ENCODE peak calls at places on chromosomes 11 and 22, in five cellular contexts. One of them, this sample, is unnamed.

GRCh38 chr11:47393163-47394049 is 15.0 kb upstream of the SLC39A13 start:
- DNase-seq in foreskin melanocyte: no peak
- DNase-seq in T-helper 1 cell: no peak
- DNase-seq in aorta: peak
- DNase-seq in activated naive CD4-positive, alpha-beta T cell: no peak
- DNase-seq in this sample: no peak

GRCh38 chr11:115215694-115216615 is 288.3 kb downstream of the CADM1 start:
- DNase-seq in foreskin melanocyte: no peak
- DNase-seq in T-helper 1 cell: no peak
- DNase-seq in aorta: no peak
- DNase-seq in activated naive CD4-positive, alpha-beta T cell: no peak
- DNase-seq in this sample: no peak

GRCh38 chr22:27238935-27239510 is 562.5 kb downstream of the MN1 start:
- DNase-seq in foreskin melanocyte: no peak
- DNase-seq in T-helper 1 cell: no peak
- DNase-seq in aorta: peak
- DNase-seq in activated naive CD4-positive, alpha-beta T cell: no peak
- DNase-seq in this sample: no peak

GRCh38 chr22:35842954-35843353 is 125.3 kb downstream of the APOL5 start:
- DNase-seq in foreskin melanocyte: peak
- DNase-seq in T-helper 1 cell: no peak
- DNase-seq in aorta: no peak
- DNase-seq in activated naive CD4-positive, alpha-beta T cell: no peak
- DNase-seq in this sample: no peak

GRCh38 chr11:83392556-83392955 is 106.4 kb upstream of the CCDC90B start:
- DNase-seq in foreskin melanocyte: no peak
- DNase-seq in T-helper 1 cell: no peak
- DNase-seq in aorta: no peak
- DNase-seq in activated naive CD4-positive, alpha-beta T cell: no peak
- DNase-seq in this sample: no peak

GRCh38 chr22:36184433-36185035 is 17.1 kb downstream of the APOL4 start:
- DNase-seq in foreskin melanocyte: no peak
- DNase-seq in T-helper 1 cell: no peak
- DNase-seq in aorta: no peak
- DNase-seq in activated naive CD4-positive, alpha-beta T cell: no peak
- DNase-seq in this sample: peak

GRCh38 chr11:57399928-57400578 is 9.6 kb upstream of the PRG2 start:
- DNase-seq in foreskin melanocyte: no peak
- DNase-seq in T-helper 1 cell: no peak
- DNase-seq in aorta: no peak
- DNase-seq in activated naive CD4-positive, alpha-beta T cell: no peak
- DNase-seq in this sample: no peak

GRCh38 chr11:31810779-31811647 is at the start of gene PAX6:
- DNase-seq in foreskin melanocyte: no peak
- DNase-seq in T-helper 1 cell: no peak
- DNase-seq in aorta: peak
- DNase-seq in activated naive CD4-positive, alpha-beta T cell: no peak
- DNase-seq in this sample: no peak

GRCh38 chr11:66072518-66072917 is 2.4 kb downstream of the PACS1 start:
- DNase-seq in foreskin melanocyte: no peak
- DNase-seq in T-helper 1 cell: no peak
- DNase-seq in aorta: no peak
- DNase-seq in activated naive CD4-positive, alpha-beta T cell: no peak
- DNase-seq in this sample: no peak